ENCODE peak calls at places on chromosomes 4 and X, in four cellular contexts. I is K562, R is HepG2, Y is WTC11. J is an unnamed sample.

GRCh38 chr4:7393491-7394183 is 41.1 kb downstream of the PSAPL1 start:
- DNase-seq in I (no peak), R (no peak), Y (no peak), J (no peak)

GRCh38 chr4:77385124-77385969 is 220.3 kb upstream of the CXCL13 start:
- DNase-seq in I (peak), R (peak), Y (peak), J (peak)

GRCh38 chr4:99100876-99101275 is 12.3 kb upstream of the ADH5 start:
- DNase-seq in I (no peak), R (no peak), Y (no peak), J (no peak)

GRCh38 chr4:139656614-139657486 is 8.8 kb upstream of the MGST2 start:
- DNase-seq in I (peak), R (peak), Y (peak), J (no peak)

GRCh38 chr4:7722716-7723115 is 216.9 kb downstream of the AFAP1 start:
- DNase-seq in I (no peak), R (no peak), Y (no peak), J (no peak)

GRCh38 chrX:70554081-70554480 is 109.4 kb downstream of the DLG3 start:
- DNase-seq in I (no peak), R (peak), Y (no peak), J (no peak)

GRCh38 chr4:168614316-168615057 is 117.6 kb downstream of the PALLD start:
- DNase-seq in I (no peak), R (no peak), Y (no peak), J (no peak)

GRCh38 chr4:3307486-3307885 is 14.7 kb downstream of the RGS12 start:
- DNase-seq in I (no peak), R (no peak), Y (no peak), J (no peak)

GRCh38 chrX:51336584-51336983 is 4.0 kb downstream of the NUDT10 start:
- DNase-seq in I (peak), R (peak), Y (peak), J (no peak)

GRCh38 chr4:53512608-53513007 is 78.7 kb downstream of the LNX1 start:
- DNase-seq in I (no peak), R (no peak), Y (no peak), J (no peak)

GRCh38 chr4:53510316-53510715 is 81.0 kb downstream of the LNX1 start:
- DNase-seq in I (no peak), R (no peak), Y (no peak), J (no peak)

GRCh38 chr4:53508446-53508845 is 82.8 kb downstream of the LNX1 start:
- DNase-seq in I (no peak), R (peak), Y (no peak), J (no peak)

GRCh38 chr4:53507671-53508286 is 83.5 kb downstream of the LNX1 start:
- DNase-seq in I (no peak), R (peak), Y (no peak), J (no peak)

DNA sequence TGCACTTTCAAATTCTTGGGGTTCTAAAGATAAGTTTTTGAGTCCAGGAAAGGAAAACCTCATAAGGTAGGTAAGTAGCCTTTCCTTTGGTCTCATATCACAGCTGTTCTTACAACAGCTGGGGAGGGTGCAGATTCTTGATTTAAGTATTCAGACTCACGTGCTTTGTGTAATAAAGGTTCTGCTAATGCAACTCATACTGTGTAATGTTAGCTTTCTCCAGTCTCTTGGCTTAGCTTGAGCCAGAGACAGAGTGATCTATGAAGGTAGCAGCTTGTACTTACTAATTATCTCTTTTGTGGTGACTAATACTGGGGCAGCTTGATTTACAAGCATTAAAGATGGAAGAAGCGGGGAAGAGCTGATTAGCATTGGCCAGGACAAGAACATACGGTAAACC is 80.3 kb downstream of the LNX1 start:
- DNase-seq in I (no peak), R (no peak), Y (no peak), J (no peak)
- TF ChIP-seq ETV6 in I (no peak), R (no peak), Y (no peak), J (no peak)

GRCh38 chr4:88382621-88383020 is 4.0 kb downstream of the HERC6 start:
- DNase-seq in I (no peak), R (no peak), Y (no peak), J (peak)
- TF ChIP-seq ETV6 in I (no peak), R (no peak), Y (no peak), J (no peak)

DNA sequence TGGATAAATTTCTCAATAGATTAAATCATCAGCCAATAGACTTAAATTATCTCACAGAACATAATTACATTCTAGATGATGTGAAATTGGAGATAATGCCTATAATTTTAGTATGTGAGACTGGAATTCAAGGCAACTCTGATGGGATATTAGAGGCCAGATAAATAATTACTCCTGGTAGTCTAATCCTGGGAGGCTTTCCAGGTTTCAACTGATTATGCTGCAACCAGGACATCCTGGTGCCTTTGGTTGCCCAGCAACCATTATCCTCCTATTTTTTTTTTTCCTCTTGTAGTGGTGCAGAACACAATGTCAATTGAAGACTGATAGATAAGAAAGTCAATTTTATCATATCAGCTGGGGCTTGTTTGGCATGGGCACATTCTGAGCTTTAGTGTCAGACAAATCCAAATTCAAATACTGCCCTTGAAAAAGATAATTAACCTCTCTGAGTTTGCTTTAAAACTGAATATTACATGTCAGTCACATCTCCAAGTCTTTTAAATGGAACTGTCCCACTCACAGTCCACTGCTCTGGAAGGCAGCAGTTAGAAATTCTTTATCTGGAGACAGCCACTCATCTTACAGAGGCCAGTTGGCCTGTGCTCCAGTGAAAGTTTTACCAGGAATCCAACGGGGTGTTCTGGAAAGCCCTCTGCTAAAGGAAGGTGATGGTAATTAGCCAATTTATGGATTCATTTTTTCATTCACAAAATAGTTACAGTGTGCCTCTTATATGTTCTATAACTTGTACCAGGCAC is 95.3 kb upstream of the GUCY1A1 start:
- DNase-seq in I (no peak), R (no peak), Y (no peak), J (no peak)
- TF ChIP-seq ETV6 in I (no peak), R (no peak), Y (no peak), J (no peak)

DNA sequence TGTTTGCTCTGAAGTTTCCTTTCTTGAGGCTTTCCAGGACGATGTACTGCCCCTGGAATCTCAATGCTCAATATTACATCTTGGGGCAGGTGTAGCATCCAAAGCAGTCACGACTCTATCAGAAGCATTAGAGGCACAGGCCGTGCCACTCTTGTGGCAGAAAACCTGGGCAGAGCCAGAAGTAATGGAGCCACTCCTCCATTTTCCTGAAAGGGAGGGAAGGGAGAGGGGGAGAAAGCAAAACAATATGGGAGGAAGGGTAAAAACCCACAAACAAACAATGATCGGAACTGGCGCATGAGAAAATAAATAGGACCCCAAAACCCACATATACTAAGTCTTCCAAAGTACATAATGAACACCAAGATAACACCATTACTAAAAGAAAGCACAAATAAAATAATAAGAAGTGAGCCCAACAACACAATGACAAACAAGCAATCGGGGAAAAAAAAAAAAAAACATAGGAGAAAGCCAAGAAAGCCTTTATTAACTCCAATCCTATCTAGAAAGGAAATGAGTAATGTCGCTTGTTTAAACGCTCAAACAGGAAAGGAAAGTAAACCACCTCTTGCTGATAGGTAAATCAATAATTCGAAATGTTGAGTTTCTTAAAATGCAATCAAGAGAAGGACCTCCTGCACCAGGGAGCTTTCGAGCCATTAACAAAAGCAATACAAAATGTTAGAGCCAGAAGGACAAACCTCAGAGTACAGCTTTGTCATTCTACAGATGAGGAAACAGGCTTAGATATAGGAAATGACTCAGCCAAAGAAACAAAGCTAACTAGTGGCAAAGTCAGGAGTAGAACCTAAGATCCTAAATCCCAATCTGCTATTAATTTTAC is 117.4 kb downstream of the ATRX start:
- DNase-seq in I (no peak), R (peak), Y (no peak), J (no peak)
- TF ChIP-seq ETV6 in I (no peak), R (no peak), Y (no peak), J (no peak)

GRCh38 chr4:4762909-4763814 is 96.3 kb upstream of the MSX1 start:
- DNase-seq in I (no peak), R (no peak), Y (peak), J (peak)
- TF ChIP-seq ETV6 in I (no peak), R (no peak), Y (no peak), J (no peak)

DNA sequence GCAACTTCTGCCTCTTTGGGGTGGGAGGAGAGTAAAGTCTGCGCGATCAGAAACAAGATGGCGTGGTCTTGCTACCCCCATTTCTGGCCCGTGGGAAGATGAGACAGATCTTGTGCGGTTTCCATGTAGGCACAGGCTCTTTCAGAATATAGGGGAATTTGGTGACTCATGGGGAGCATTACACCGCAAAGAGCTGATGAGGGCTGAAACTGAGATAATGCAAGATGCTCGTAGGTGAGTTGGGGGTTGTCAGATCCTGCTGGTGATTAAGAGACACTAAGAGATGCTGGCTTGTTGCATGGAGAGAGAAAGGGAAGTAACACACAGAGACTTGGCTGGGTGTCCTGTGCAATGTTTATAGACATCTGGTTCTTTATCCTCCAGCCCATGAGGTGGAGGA is 1.5 kb downstream of the EVC start:
- DNase-seq in I (no peak), R (no peak), Y (no peak), J (peak)
- TF ChIP-seq ETV6 in I (no peak), R (no peak), Y (no peak), J (no peak)

GRCh38 chr4:163681208-163681821 is 186.8 kb downstream of the TMA16 start:
- DNase-seq in I (peak), R (peak), Y (no peak), J (no peak)

GRCh38 chr4:163680390-163681098 is 186.1 kb downstream of the TMA16 start:
- DNase-seq in I (no peak), R (no peak), Y (no peak), J (no peak)

GRCh38 chr4:163673848-163674702 is 179.6 kb downstream of the TMA16 start:
- DNase-seq in I (no peak), R (no peak), Y (no peak), J (no peak)

DNA sequence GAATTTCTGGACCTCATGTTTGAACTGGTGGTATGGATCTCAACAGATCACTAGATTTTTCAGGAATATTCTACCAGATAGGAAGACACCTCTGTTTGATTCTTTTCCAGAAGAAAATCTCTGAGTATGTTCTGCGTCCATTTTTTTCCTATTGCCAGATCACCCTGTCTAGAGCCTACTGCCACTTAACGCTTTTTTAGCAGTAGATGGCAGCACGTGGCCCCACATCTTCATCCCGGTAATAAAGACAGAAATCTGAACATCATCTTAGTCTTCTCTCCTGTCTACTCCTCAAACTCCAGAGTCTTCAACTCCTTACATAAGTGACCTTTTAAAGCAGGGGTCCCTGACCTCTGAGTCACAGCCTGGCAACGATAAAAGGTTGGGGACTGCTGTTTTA is 184.7 kb downstream of the TMA16 start:
- DNase-seq in I (no peak), R (peak), Y (no peak), J (no peak)
- TF ChIP-seq ETV6 in I (no peak), R (no peak), Y (no peak), J (no peak)

GRCh38 chr4:21327976-21328700 is 620.4 kb downstream of the KCNIP4 start:
- DNase-seq in I (no peak), R (no peak), Y (no peak), J (no peak)
- TF ChIP-seq ETV6 in I (no peak), R (no peak), Y (no peak), J (no peak)